ENCODE peak calls at places on chromosome 20, in seven cellular contexts. One of them, this sample, is unnamed.

GRCh38 chr20:18571578-18571977 is 4.3 kb downstream of the SMIM26 start:
- DNase-seq in fibroblast of mammary gland: no peak
- DNase-seq in RWPE1: no peak
- DNase-seq in HepG2: no peak
- DNase-seq in PC-3: no peak
- DNase-seq in activated B cell treated with CpG ODN at 0.5 μM for 24 hours: no peak
- DNase-seq in foreskin fibroblast: no peak
- DNase-seq in this sample: no peak

GRCh38 chr20:44809380-44810060 is 826 bp downstream of the RIMS4 start:
- DNase-seq in foreskin fibroblast: no peak
- DNase-seq in RWPE1: no peak
- DNase-seq in PC-3: no peak
- DNase-seq in activated B cell treated with CpG ODN at 0.5 μM for 24 hours: no peak
- DNase-seq in HepG2: no peak
- DNase-seq in fibroblast of mammary gland: no peak
- DNase-seq in this sample: no peak

GRCh38 chr20:16761305-16761829 is 13.2 kb downstream of the OTOR start:
- DNase-seq in activated B cell treated with CpG ODN at 0.5 μM for 24 hours: no peak
- DNase-seq in HepG2: peak
- DNase-seq in fibroblast of mammary gland: peak
- DNase-seq in RWPE1: peak
- DNase-seq in PC-3: peak
- DNase-seq in foreskin fibroblast: peak
- DNase-seq in this sample: peak

GRCh38 chr20:8853805-8854338 is 215.0 kb upstream of the PLCB4 start:
- DNase-seq in RWPE1: peak
- DNase-seq in fibroblast of mammary gland: peak
- DNase-seq in activated B cell treated with CpG ODN at 0.5 μM for 24 hours: no peak
- DNase-seq in PC-3: peak
- DNase-seq in foreskin fibroblast: peak
- DNase-seq in HepG2: peak
- DNase-seq in this sample: no peak

GRCh38 chr20:61146006-61146405 is 106.1 kb upstream of the CDH4 start:
- DNase-seq in fibroblast of mammary gland: peak
- DNase-seq in activated B cell treated with CpG ODN at 0.5 μM for 24 hours: no peak
- DNase-seq in HepG2: no peak
- DNase-seq in RWPE1: no peak
- DNase-seq in PC-3: no peak
- DNase-seq in foreskin fibroblast: peak
- DNase-seq in this sample: no peak

GRCh38 chr20:3663031-3663701 is at the start of gene GFRA4:
- DNase-seq in foreskin fibroblast: no peak
- DNase-seq in activated B cell treated with CpG ODN at 0.5 μM for 24 hours: no peak
- DNase-seq in PC-3: no peak
- DNase-seq in HepG2: no peak
- DNase-seq in fibroblast of mammary gland: no peak
- DNase-seq in RWPE1: no peak
- DNase-seq in this sample: no peak

GRCh38 chr20:32600681-32601237 is 15.6 kb upstream of the NOL4L start:
- DNase-seq in PC-3: no peak
- DNase-seq in RWPE1: no peak
- DNase-seq in foreskin fibroblast: no peak
- DNase-seq in fibroblast of mammary gland: no peak
- DNase-seq in HepG2: no peak
- DNase-seq in activated B cell treated with CpG ODN at 0.5 μM for 24 hours: no peak
- DNase-seq in this sample: no peak

GRCh38 chr20:58568441-58568931 is 53.3 kb upstream of the APCDD1L start:
- DNase-seq in PC-3: no peak
- DNase-seq in activated B cell treated with CpG ODN at 0.5 μM for 24 hours: no peak
- DNase-seq in HepG2: no peak
- DNase-seq in RWPE1: no peak
- DNase-seq in fibroblast of mammary gland: no peak
- DNase-seq in foreskin fibroblast: no peak
- DNase-seq in this sample: no peak

GRCh38 chr20:46307139-46307998 is 929 bp downstream of the CDH22 start:
- DNase-seq in PC-3: peak
- DNase-seq in HepG2: peak
- DNase-seq in activated B cell treated with CpG ODN at 0.5 μM for 24 hours: peak
- DNase-seq in RWPE1: peak
- DNase-seq in foreskin fibroblast: peak
- DNase-seq in fibroblast of mammary gland: peak
- DNase-seq in this sample: peak

GRCh38 chr20:13265941-13266340 is 44.9 kb downstream of the ISM1 start:
- DNase-seq in RWPE1: no peak
- DNase-seq in activated B cell treated with CpG ODN at 0.5 μM for 24 hours: no peak
- DNase-seq in HepG2: no peak
- DNase-seq in PC-3: no peak
- DNase-seq in foreskin fibroblast: no peak
- DNase-seq in fibroblast of mammary gland: no peak
- DNase-seq in this sample: no peak

GRCh38 chr20:63625771-63626423 is 1.0 kb downstream of the GMEB2 start:
- DNase-seq in fibroblast of mammary gland: peak
- DNase-seq in RWPE1: no peak
- DNase-seq in foreskin fibroblast: no peak
- DNase-seq in PC-3: peak
- DNase-seq in activated B cell treated with CpG ODN at 0.5 μM for 24 hours: peak
- DNase-seq in HepG2: peak
- DNase-seq in this sample: no peak

GRCh38 chr20:58100731-58101356 is 127.6 kb downstream of the ANKRD60 start:
- DNase-seq in RWPE1: no peak
- DNase-seq in fibroblast of mammary gland: no peak
- DNase-seq in foreskin fibroblast: no peak
- DNase-seq in HepG2: no peak
- DNase-seq in PC-3: no peak
- DNase-seq in activated B cell treated with CpG ODN at 0.5 μM for 24 hours: no peak
- DNase-seq in this sample: no peak

GRCh38 chr20:49320460-49320859 is 42.6 kb upstream of the ZNFX1 start:
- DNase-seq in RWPE1: peak
- DNase-seq in foreskin fibroblast: no peak
- DNase-seq in fibroblast of mammary gland: peak
- DNase-seq in activated B cell treated with CpG ODN at 0.5 μM for 24 hours: no peak
- DNase-seq in PC-3: peak
- DNase-seq in HepG2: peak
- DNase-seq in this sample: no peak

GRCh38 chr20:63313349-63314014 is 20.5 kb downstream of the COL20A1 start:
- DNase-seq in foreskin fibroblast: no peak
- DNase-seq in activated B cell treated with CpG ODN at 0.5 μM for 24 hours: no peak
- DNase-seq in HepG2: no peak
- DNase-seq in fibroblast of mammary gland: no peak
- DNase-seq in RWPE1: no peak
- DNase-seq in PC-3: no peak
- DNase-seq in this sample: no peak

GRCh38 chr20:17896771-17897369 is 71.7 kb downstream of the SNX5 start:
- DNase-seq in fibroblast of mammary gland: peak
- DNase-seq in activated B cell treated with CpG ODN at 0.5 μM for 24 hours: no peak
- DNase-seq in PC-3: no peak
- DNase-seq in RWPE1: no peak
- DNase-seq in foreskin fibroblast: no peak
- DNase-seq in HepG2: peak
- DNase-seq in this sample: no peak

GRCh38 chr20:3629893-3630292 is 33.3 kb downstream of the GFRA4 start:
- DNase-seq in HepG2: no peak
- DNase-seq in foreskin fibroblast: no peak
- DNase-seq in fibroblast of mammary gland: no peak
- DNase-seq in RWPE1: no peak
- DNase-seq in PC-3: no peak
- DNase-seq in activated B cell treated with CpG ODN at 0.5 μM for 24 hours: no peak
- DNase-seq in this sample: no peak

GRCh38 chr20:61589055-61589385 is 337.0 kb downstream of the CDH4 start:
- DNase-seq in fibroblast of mammary gland: peak
- DNase-seq in RWPE1: peak
- DNase-seq in foreskin fibroblast: peak
- DNase-seq in HepG2: no peak
- DNase-seq in PC-3: peak
- DNase-seq in activated B cell treated with CpG ODN at 0.5 μM for 24 hours: no peak
- DNase-seq in this sample: no peak

DNA sequence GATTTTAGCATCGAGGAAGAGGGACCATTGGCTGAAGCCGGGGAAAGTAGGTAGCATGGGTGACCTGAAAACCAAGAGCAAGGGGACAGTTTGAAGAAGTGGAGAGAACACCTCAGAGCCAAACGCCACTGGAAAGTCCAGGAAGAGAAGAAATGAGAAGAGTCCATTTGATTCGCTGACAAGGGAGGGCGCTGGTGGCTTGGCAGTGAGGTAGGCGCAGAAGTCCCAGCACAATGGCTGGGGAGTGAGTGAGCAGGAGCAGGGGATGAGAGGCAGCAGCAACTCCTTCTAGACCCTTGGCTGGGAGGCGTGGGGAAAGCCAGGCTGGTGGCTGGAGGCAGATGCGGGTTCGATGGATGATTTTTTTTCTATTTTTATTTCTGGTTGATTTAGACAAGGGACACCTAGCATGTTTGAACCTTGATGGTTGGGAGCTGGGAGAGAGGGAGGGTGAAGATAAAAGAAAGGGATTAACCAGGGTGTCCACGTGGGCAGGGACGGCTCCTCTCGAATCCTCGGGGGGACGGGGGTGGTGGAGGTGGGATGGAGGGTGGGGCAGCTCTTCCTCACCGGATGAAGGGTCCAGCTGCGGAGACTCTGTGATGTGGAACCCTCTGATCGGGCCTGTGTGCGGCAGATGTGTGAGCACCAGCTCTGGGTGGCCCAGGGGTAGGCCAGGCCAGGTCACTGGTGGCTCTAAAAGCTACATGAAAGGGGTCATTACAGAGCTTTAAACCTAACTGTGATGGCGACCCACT is 164.2 kb downstream of the NFATC2 start:
- DNase-seq in RWPE1: no peak
- DNase-seq in PC-3: no peak
- DNase-seq in foreskin fibroblast: no peak
- DNase-seq in HepG2: no peak
- DNase-seq in activated B cell treated with CpG ODN at 0.5 μM for 24 hours: no peak
- DNase-seq in fibroblast of mammary gland: no peak
- DNase-seq in this sample: no peak
- TF ChIP-seq CTCF in RWPE1: no peak
- TF ChIP-seq CTCF in PC-3: peak
- TF ChIP-seq CTCF in foreskin fibroblast: no peak
- TF ChIP-seq CTCF in HepG2: peak
- TF ChIP-seq CTCF in activated B cell treated with CpG ODN at 0.5 μM for 24 hours: no peak
- TF ChIP-seq CTCF in fibroblast of mammary gland: peak
- TF ChIP-seq CTCF in this sample: peak

GRCh38 chr20:37243076-37243936 is 18.3 kb downstream of the GHRH start:
- DNase-seq in HepG2: no peak
- DNase-seq in activated B cell treated with CpG ODN at 0.5 μM for 24 hours: no peak
- DNase-seq in RWPE1: no peak
- DNase-seq in foreskin fibroblast: no peak
- DNase-seq in PC-3: no peak
- DNase-seq in fibroblast of mammary gland: no peak
- DNase-seq in this sample: no peak
- TF ChIP-seq CTCF in HepG2: peak
- TF ChIP-seq CTCF in activated B cell treated with CpG ODN at 0.5 μM for 24 hours: no peak
- TF ChIP-seq CTCF in RWPE1: no peak
- TF ChIP-seq CTCF in foreskin fibroblast: no peak
- TF ChIP-seq CTCF in PC-3: peak
- TF ChIP-seq CTCF in fibroblast of mammary gland: no peak
- TF ChIP-seq CTCF in this sample: no peak

DNA sequence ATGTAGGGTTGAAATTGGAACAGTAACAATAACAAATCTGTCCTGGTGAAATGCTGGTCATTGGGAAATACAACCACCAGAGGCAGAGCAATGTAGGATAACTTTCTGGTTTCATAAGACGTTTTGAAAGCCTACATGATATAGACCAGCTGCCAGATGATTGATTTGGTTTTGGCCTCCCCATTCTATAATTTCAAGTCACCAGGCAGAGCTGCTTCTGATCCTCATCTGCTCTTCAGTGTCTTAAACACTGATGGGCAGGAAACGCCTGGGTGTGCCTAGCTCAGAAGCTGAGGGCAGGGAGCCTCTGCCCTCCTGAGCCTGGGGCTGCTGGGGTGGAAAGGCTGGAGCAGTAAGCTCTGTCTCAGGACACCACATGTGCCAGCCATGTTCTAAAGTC is 24.5 kb downstream of the DHX35 start:
- DNase-seq in HepG2: no peak
- DNase-seq in activated B cell treated with CpG ODN at 0.5 μM for 24 hours: no peak
- DNase-seq in foreskin fibroblast: no peak
- DNase-seq in fibroblast of mammary gland: peak
- DNase-seq in PC-3: no peak
- DNase-seq in RWPE1: no peak
- DNase-seq in this sample: no peak
- TF ChIP-seq CTCF in HepG2: no peak
- TF ChIP-seq CTCF in activated B cell treated with CpG ODN at 0.5 μM for 24 hours: no peak
- TF ChIP-seq CTCF in foreskin fibroblast: no peak
- TF ChIP-seq CTCF in fibroblast of mammary gland: no peak
- TF ChIP-seq CTCF in PC-3: no peak
- TF ChIP-seq CTCF in RWPE1: no peak
- TF ChIP-seq CTCF in this sample: no peak

DNA sequence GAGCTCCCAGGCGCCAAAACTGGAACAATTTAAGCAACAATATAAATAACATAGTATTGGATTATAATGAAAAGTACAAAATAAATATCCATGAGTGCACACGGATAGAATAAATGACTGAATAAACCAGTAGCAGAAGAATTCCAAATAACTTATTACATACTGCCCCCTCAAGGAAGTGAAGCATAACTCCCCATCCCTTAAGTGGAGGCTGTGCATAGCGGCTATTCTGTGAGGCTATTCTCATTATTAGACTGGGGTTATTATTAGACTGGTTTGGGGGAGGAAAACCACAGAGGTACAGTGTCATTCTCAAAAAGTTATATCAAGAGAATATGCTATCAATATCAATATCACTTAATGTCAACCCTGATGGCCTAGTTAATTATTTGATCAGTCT is 94.4 kb upstream of the SIRPA start:
- DNase-seq in activated B cell treated with CpG ODN at 0.5 μM for 24 hours: no peak
- DNase-seq in PC-3: peak
- DNase-seq in fibroblast of mammary gland: peak
- DNase-seq in foreskin fibroblast: no peak
- DNase-seq in HepG2: no peak
- DNase-seq in RWPE1: no peak
- DNase-seq in this sample: no peak
- TF ChIP-seq CTCF in activated B cell treated with CpG ODN at 0.5 μM for 24 hours: no peak
- TF ChIP-seq CTCF in PC-3: peak
- TF ChIP-seq CTCF in fibroblast of mammary gland: peak
- TF ChIP-seq CTCF in foreskin fibroblast: peak
- TF ChIP-seq CTCF in HepG2: peak
- TF ChIP-seq CTCF in RWPE1: peak
- TF ChIP-seq CTCF in this sample: peak

DNA sequence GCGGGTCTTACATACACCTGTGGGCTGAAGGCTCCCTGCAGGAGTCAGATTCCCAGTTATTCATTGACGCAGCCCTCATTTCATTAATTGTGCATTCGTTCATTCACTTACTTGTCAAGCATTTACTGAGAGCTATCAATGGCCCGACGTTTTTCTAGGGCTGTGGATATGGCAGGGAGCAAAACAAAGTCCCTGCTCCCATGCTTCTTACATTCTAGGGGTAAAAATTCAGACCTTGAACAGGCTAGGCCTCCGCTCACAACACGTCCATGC is 369 bp upstream of the NSFL1C start:
- DNase-seq in foreskin fibroblast: no peak
- DNase-seq in RWPE1: no peak
- DNase-seq in activated B cell treated with CpG ODN at 0.5 μM for 24 hours: no peak
- DNase-seq in fibroblast of mammary gland: no peak
- DNase-seq in HepG2: no peak
- DNase-seq in PC-3: no peak
- DNase-seq in this sample: no peak
- TF ChIP-seq CTCF in foreskin fibroblast: no peak
- TF ChIP-seq CTCF in RWPE1: peak
- TF ChIP-seq CTCF in activated B cell treated with CpG ODN at 0.5 μM for 24 hours: no peak
- TF ChIP-seq CTCF in fibroblast of mammary gland: no peak
- TF ChIP-seq CTCF in HepG2: no peak
- TF ChIP-seq CTCF in PC-3: peak
- TF ChIP-seq CTCF in this sample: no peak

This sample was measured in progenitor cell of endocrine pancreas.